ENCODE peak calls at places on chromosomes 16 and 17, in four cellular contexts. R is H1, K is HepG2, Z is GM12878. Q is an unnamed sample.

GRCh38 chr17:2697611-2698162 is 13.9 kb downstream of the CLUH start:
- DNase-seq in Z (no peak), K (no peak), R (no peak), Q (no peak)

GRCh38 chr16:303760-304505 is 21.0 kb downstream of the PDIA2 start:
- DNase-seq in K (no peak), Z (no peak), R (no peak), Q (no peak)

GRCh38 chr17:34173221-34173620 is 81.9 kb upstream of the CCL2 start:
- DNase-seq in Z (no peak), K (no peak), R (no peak), Q (no peak)

GRCh38 chr16:22055881-22056280 is 36.5 kb upstream of the VWA3A start:
- DNase-seq in K (peak; percentile 13), Z (no peak), R (no peak), Q (no peak)

GRCh38 chr17:58081641-58082340 is 1.4 kb upstream of the DYNLL2 start:
- DNase-seq in K (no peak), R (no peak), Z (no peak), Q (no peak)

GRCh38 chr17:8333281-8333680 is 6.4 kb upstream of the ODF4 start:
- DNase-seq in Z (no peak), R (no peak), K (no peak), Q (no peak)

GRCh38 chr17:82064433-82065192 is 991 bp downstream of the DUS1L start:
- DNase-seq in Z (no peak), R (no peak), K (peak; percentile 38), Q (no peak)

GRCh38 chr16:12319464-12320030 is 343.0 kb downstream of the SNX29 start:
- DNase-seq in R (no peak), Z (no peak), K (no peak), Q (no peak)

GRCh38 chr17:76063880-76064546 is 8.3 kb downstream of the SRP68 start:
- DNase-seq in Z (no peak), K (no peak), R (no peak), Q (no peak)

GRCh38 chr17:81094744-81095607 is 60.0 kb downstream of the BAIAP2 start:
- DNase-seq in K (peak; percentile 90), Z (peak; percentile 21), R (peak; percentile 73), Q (peak; percentile 90)

GRCh38 chr17:35083071-35083470 is 19.6 kb upstream of the RFFL start:
- DNase-seq in K (no peak), R (no peak), Z (no peak), Q (no peak)

GRCh38 chr16:19210175-19210924 is 42.3 kb downstream of the SYT17 start:
- DNase-seq in K (no peak), Z (peak; percentile 79), R (no peak), Q (no peak)

GRCh38 chr16:14492614-14493013 is 137.4 kb downstream of the PARN start:
- DNase-seq in Z (no peak), R (no peak), K (no peak), Q (no peak)

GRCh38 chr17:21217346-21217745 is 3.4 kb upstream of the TMEM11 start:
- DNase-seq in Z (no peak), R (no peak), K (no peak), Q (no peak)

GRCh38 chr17:57601328-57601727 is 143.8 kb downstream of the CCDC182 start:
- DNase-seq in Z (no peak), R (no peak), K (no peak), Q (no peak)

GRCh38 chr17:299546-299945 is 53.1 kb downstream of the RPH3AL start:
- DNase-seq in K (no peak), Z (no peak), R (no peak), Q (no peak)

GRCh38 chr17:296382-296781 is 56.2 kb downstream of the RPH3AL start:
- DNase-seq in K (no peak), R (no peak), Z (no peak), Q (no peak)

GRCh38 chr17:296906-297690 is 55.5 kb downstream of the RPH3AL start:
- DNase-seq in R (no peak), K (no peak), Z (no peak), Q (no peak)

GRCh38 chr17:298791-299450 is 53.7 kb downstream of the RPH3AL start:
- DNase-seq in Z (no peak), K (no peak), R (no peak), Q (no peak)

GRCh38 chr17:297758-298157 is 54.8 kb downstream of the RPH3AL start:
- DNase-seq in K (no peak), Z (no peak), R (no peak), Q (no peak)
- TF ChIP-seq SUZ12 in K (no peak), Z (no peak), R (no peak), Q (no peak)

GRCh38 chr16:1965610-1966009 is 984 bp upstream of the RPS2 start:
- DNase-seq in K (no peak), Z (no peak), R (no peak), Q (no peak)
- H3K9ac ChIP-seq in K (peak overlapping the region; percentile 96), Z (peak overlapping the region; percentile 97), R (peak overlapping the region; percentile 83), Q (peak overlapping the region; percentile 100)

GRCh38 chr16:2486645-2487516 is 12.0 kb downstream of the TBC1D24 start:
- DNase-seq in Z (peak; percentile 51), R (no peak), K (no peak), Q (no peak)
- TF ChIP-seq SUZ12 in Z (no peak), R (no peak), K (no peak), Q (no peak)

DNA sequence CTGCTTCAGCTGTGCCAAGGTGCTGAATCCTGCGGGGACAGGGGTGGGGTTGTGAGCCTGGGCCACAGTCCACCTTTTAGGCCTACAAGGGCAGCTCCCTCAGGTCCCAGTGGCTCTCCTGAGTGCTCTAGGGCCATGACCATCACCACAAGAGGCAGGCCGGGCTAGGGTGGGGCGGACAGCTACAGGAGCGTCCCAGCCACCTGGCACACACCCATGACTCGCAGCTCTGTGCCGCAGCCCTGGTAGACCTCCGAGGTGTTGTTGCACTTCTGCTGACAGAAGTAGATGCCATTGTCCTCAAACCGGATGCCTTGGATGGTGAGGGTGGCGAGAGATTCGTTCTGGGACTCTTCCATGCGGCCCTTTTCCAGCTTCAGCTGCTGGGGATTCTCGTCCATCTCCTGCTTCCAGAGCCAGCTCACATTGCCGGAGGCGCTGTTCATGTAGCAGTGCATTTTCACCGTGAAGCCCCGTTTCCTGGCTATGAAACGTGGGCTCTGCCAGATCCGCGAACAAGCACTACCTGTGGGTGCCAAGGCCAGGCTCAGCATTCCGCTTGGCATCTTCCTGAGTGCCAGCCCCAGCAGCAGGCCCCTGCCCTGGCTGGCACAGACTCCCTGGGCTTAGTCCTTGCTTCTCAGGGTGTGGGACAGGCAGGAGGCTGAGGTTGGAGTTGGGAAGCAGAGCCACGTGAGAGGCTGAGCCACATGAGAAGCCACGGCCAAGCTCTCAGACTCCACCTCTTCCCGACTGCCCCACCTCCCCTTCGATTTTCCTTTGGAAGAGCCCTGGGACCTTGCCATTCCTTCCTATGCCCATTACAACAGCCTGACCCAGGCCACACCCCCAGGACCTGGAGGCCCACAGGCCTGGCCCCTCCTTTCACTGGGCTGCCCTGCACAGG is 2.0 kb downstream of the CD79B start:
- DNase-seq in Z (no peak), R (no peak), K (no peak), Q (no peak)
- H3K9ac ChIP-seq in Z (peak overlapping the region; percentile 86), R (no peak overlapping the region), K (no peak overlapping the region), Q (peak overlapping the region; percentile 38)

GRCh38 chr17:31888124-31888523 is 13.4 kb downstream of the UTP6 start:
- DNase-seq in R (no peak), K (no peak), Z (no peak), Q (no peak)
- TF ChIP-seq SUZ12 in R (no peak), K (no peak), Z (no peak), Q (no peak)

GRCh38 chr17:5381542-5381941 is 37.9 kb downstream of the NUP88 start:
- DNase-seq in Z (no peak), R (no peak), K (no peak), Q (no peak)

GRCh38 chr17:5379351-5380107 is 39.9 kb downstream of the NUP88 start:
- DNase-seq in R (no peak), Z (no peak), K (no peak), Q (no peak)

GRCh38 chr17:5378566-5379207 is 40.8 kb downstream of the NUP88 start:
- DNase-seq in K (no peak), Z (no peak), R (no peak), Q (no peak)

DNA sequence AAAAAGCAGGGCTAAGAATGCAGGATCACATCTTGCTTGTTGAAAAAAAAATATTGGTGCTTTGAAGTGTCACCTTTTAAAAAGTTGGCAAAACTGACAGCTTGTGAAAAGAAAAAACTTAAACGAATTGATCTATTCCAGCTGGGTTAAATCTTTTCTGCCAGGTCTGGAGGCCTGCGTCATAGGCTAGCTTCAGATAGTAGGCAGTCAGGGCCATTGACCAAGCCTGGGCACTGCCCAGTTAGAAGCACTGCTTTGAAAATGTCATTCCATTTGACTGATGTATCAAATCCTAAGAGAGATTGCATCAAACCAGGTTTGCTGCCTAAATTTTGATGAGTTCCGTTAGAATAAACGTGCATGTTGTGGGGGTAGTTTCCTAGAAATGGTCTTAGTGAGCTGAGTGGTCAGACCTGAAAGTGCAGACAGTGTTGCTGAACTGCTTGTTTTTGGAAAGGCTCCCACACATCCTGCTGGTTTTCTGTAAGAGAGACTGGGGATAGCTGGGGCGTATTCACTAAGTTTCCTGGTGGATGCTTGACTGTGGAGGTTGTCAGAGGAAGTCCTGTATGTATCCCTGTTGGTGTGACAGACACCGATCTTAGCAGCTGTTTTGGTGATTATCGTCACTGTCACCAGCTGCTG is 38.8 kb downstream of the NUP88 start:
- DNase-seq in K (no peak), Z (no peak), R (no peak), Q (no peak)
- H3K9ac ChIP-seq in K (no peak overlapping the region), Z (no peak overlapping the region), R (no peak overlapping the region), Q (no peak overlapping the region)

GRCh38 chr17:18141210-18141803 is 32.8 kb downstream of the MYO15A start:
- DNase-seq in R (no peak), K (peak; percentile 30), Z (no peak), Q (no peak)
- TF ChIP-seq SUZ12 in R (no peak), K (no peak), Z (no peak), Q (no peak)

GRCh38 chr17:59802160-59802559 is 90.6 kb downstream of the TUBD1 start:
- DNase-seq in K (no peak), Z (no peak), R (no peak), Q (no peak)

GRCh38 chr17:59800530-59800942 is 92.2 kb downstream of the TUBD1 start:
- DNase-seq in Z (no peak), K (no peak), R (no peak), Q (no peak)

GRCh38 chr17:59807892-59808509 is 84.7 kb downstream of the TUBD1 start:
- DNase-seq in R (no peak), K (no peak), Z (no peak), Q (no peak)

GRCh38 chr17:59804910-59805381 is 87.8 kb downstream of the TUBD1 start:
- DNase-seq in Z (no peak), K (no peak), R (no peak), Q (no peak)

DNA sequence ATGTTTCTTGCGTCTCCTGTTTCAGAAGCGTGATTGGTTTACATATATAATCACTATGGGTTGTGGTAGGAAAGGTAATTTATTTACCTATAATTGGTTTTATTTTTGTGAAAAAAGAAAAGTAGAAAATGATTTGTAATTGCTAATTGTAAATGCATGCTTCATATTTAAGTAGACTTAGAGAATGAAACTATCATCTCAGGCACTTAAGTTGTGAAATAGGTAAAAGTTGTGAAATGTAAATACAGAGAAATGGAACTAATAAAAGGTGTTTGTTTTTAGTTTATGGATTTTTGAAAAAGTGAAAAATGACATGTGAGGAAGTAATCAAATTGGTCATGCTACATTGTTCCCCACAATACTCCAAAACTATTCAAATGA is 89.4 kb downstream of the TUBD1 start:
- DNase-seq in Z (no peak), R (no peak), K (peak; percentile 35), Q (no peak)
- H3K9ac ChIP-seq in Z (no peak overlapping the region), R (no peak overlapping the region), K (peak overlapping the region; percentile 27), Q (no peak overlapping the region)

GRCh38 chr16:86665319-86665675 is 86.9 kb downstream of the FOXL1 start:
- DNase-seq in Z (peak; percentile 28), K (peak; percentile 32), R (no peak), Q (no peak)
- TF ChIP-seq SUZ12 in Z (no peak), K (no peak), R (no peak), Q (no peak)